ENCODE peak calls at places on chromosomes 5 and 9, in nine cellular contexts. O is breast epithelium, A is transverse colon, H is ovary, I is heart left ventricle, R is gastrocnemius medialis, L is adrenal gland, K is body of pancreas, E is prostate gland. W is an unnamed sample.
A peak's percentile ranks its signal among the peaks of the same experiment; 100 is the strongest.

GRCh38 chr5:38468202-38468656 is 88.2 kb downstream of the LIFR start:
- DNase-seq in O (no peak), A (no peak), H (peak; percentile 51), I (peak; percentile 57), R (peak; percentile 92), L (no peak), K (peak; percentile 40), E (no peak), W (peak; percentile 88)

GRCh38 chr5:40677456-40677855 is 2.3 kb upstream of the PTGER4 start:
- DNase-seq in O (no peak), A (no peak), H (no peak), I (no peak), R (no peak), L (no peak), K (no peak), E (no peak), W (no peak)

GRCh38 chr9:127917603-127918002 is 762 bp upstream of the ST6GALNAC4 start:
- DNase-seq in O (no peak), A (peak; percentile 40), H (no peak), I (no peak), R (no peak), L (no peak), K (no peak), E (no peak), W (no peak)

GRCh38 chr9:37302277-37302676 is 120.2 kb upstream of the GRHPR start:
- DNase-seq in O (no peak), A (no peak), H (no peak), I (no peak), R (no peak), L (no peak), K (no peak), E (no peak), W (no peak)

GRCh38 chr5:54619732-54620582 is 102.4 kb downstream of the SNX18 start:
- DNase-seq in O (no peak), A (no peak), H (no peak), I (no peak), R (no peak), L (no peak), K (no peak), E (no peak), W (no peak)

GRCh38 chr5:32710859-32711692 is at the start of gene NPR3:
- DNase-seq in O (no peak), A (peak; percentile 8), H (peak; percentile 30), I (no peak), R (no peak), L (peak; percentile 44), K (no peak), E (no peak), W (no peak)

GRCh38 chr9:84922051-84922450 is 252.5 kb downstream of the NTRK2 start:
- DNase-seq in O (no peak), A (no peak), H (no peak), I (no peak), R (no peak), L (no peak), K (no peak), E (no peak), W (no peak)

GRCh38 chr9:137406085-137406773 is 16.7 kb downstream of the EXD3 start:
- DNase-seq in O (no peak), A (no peak), H (peak; percentile 57), I (no peak), R (no peak), L (no peak), K (no peak), E (no peak), W (no peak)

GRCh38 chr5:131270809-131271208 is 7.0 kb downstream of the CDC42SE2 start:
- DNase-seq in O (no peak), A (no peak), H (no peak), I (no peak), R (no peak), L (no peak), K (no peak), E (no peak), W (no peak)

GRCh38 chr5:126984632-126985031 is 45.7 kb downstream of the MARCHF3 start:
- DNase-seq in O (no peak), A (no peak), H (no peak), I (no peak), R (no peak), L (no peak), K (no peak), E (no peak), W (no peak)

GRCh38 chr9:129574911-129575574 is 45.9 kb downstream of the C9orf50 start:
- DNase-seq in O (no peak), A (no peak), H (no peak), I (no peak), R (no peak), L (no peak), K (no peak), E (no peak), W (no peak)

GRCh38 chr5:136743052-136743451 is 377.7 kb upstream of the TRPC7 start:
- DNase-seq in O (no peak), A (no peak), H (no peak), I (no peak), R (no peak), L (no peak), K (no peak), E (no peak), W (no peak)

GRCh38 chr9:94920439-94920951 is 194.0 kb downstream of the AOPEP start:
- DNase-seq in O (no peak), A (peak; percentile 35), H (peak; percentile 56), I (peak; percentile 48), R (peak; percentile 51), L (peak; percentile 52), K (no peak), E (no peak), W (peak; percentile 92)

GRCh38 chr5:9500244-9500643 is 45.6 kb downstream of the SEMA5A start:
- DNase-seq in O (no peak), A (no peak), H (no peak), I (no peak), R (no peak), L (no peak), K (no peak), E (no peak), W (peak; percentile 5)

GRCh38 chr9:27549196-27549737 is 19.7 kb upstream of the MOB3B start:
- DNase-seq in O (no peak), A (no peak), H (no peak), I (no peak), R (no peak), L (no peak), K (no peak), E (no peak), W (no peak)

DNA sequence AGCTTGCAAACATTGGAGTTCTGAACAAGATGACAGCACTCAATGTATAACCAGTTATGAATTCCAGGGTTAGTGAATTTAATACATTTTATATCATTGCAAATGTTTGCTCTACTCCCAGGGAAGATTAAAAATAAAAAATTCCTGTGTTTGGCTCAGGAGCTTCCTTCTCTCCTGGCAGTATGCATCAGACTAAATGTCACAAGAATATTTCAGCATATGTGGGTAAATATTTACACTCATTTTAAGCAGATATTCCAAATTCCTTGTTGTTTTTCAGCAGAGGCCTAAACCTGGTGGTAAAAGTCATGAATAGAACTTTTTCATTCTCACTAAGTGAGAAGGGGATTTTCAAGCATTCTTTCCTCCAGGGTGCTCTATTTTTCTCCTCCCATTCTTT is 180.8 kb upstream of the PAPPA start:
- DNase-seq in O (no peak), A (no peak), H (no peak), I (no peak), R (no peak), L (no peak), K (no peak), E (no peak), W (no peak)
- H3K4me3 ChIP-seq in O (no peak overlapping the region), A (no peak overlapping the region), H (no peak overlapping the region), I (no peak overlapping the region), R (no peak overlapping the region), L (no peak overlapping the region), K (no peak overlapping the region), E (no peak overlapping the region), W (no peak overlapping the region)

GRCh38 chr5:133261993-133262392 is 210.2 kb downstream of the HSPA4 start:
- DNase-seq in O (no peak), A (no peak), H (no peak), I (no peak), R (no peak), L (peak; percentile 34), K (peak; percentile 51), E (no peak), W (no peak)
- TF ChIP-seq CTCF in O (no peak), A (no peak), H (no peak), I (no peak), R (no peak), L (no peak), K (peak; percentile 54), E (no peak), W (no peak)

GRCh38 chr9:96655198-96655851 is at the start of gene PRXL2C:
- DNase-seq in O (peak; percentile 69), A (peak; percentile 90), H (peak; percentile 85), I (peak; percentile 91), R (peak; percentile 83), L (peak; percentile 83), K (peak; percentile 86), E (peak; percentile 84), W (peak; percentile 81)
- TF ChIP-seq POLR2A in O (no peak), A (no peak), H (no peak), I (no peak), R (peak; percentile 42), L (no peak), K (peak; percentile 50), E (no peak), W (no peak)

GRCh38 chr5:179345179-179345428 is 157 bp downstream of the ADAMTS2 start:
- DNase-seq in O (no peak), A (no peak), H (no peak), I (no peak), R (no peak), L (no peak), K (no peak), E (no peak), W (no peak)
- H3K4me3 ChIP-seq in O (peak overlapping the region; percentile 90), A (no peak overlapping the region), H (peak overlapping the region; percentile 55), I (peak overlapping the region; percentile 57), R (peak overlapping the region; percentile 56), L (peak overlapping the region; percentile 64), K (no peak overlapping the region), E (peak overlapping the region; percentile 43), W (peak overlapping the region; percentile 49)

GRCh38 chr5:139682016-139682975 is 34.1 kb downstream of the CXXC5 start:
- DNase-seq in O (no peak), A (no peak), H (no peak), I (peak; percentile 24), R (peak; percentile 45), L (no peak), K (no peak), E (no peak), W (no peak)
- TF ChIP-seq CTCF in O (no peak), A (no peak), H (no peak), I (no peak), R (no peak), L (no peak), K (no peak), E (no peak), W (no peak)

GRCh38 chr9:33165263-33166151 is 1.6 kb downstream of the B4GALT1 start:
- DNase-seq in O (peak; percentile 58), A (peak; percentile 71), H (peak; percentile 58), I (peak; percentile 46), R (peak; percentile 78), L (peak; percentile 52), K (peak; percentile 81), E (peak; percentile 43), W (peak; percentile 82)
- TF ChIP-seq POLR2A in O (no peak), A (peak; percentile 56), H (peak; percentile 19), I (no peak), R (peak; percentile 85), L (peak; percentile 34), K (peak; percentile 71), E (no peak), W (no peak)